ENCODE peak calls at places on chromosomes 3 and 15, in four cellular contexts. A is K562, T is GM12878, O is HepG2. I is an unnamed sample.

GRCh38 chr15:74036271-74037170 is 42.0 kb downstream of the PML start:
- DNase-seq in A (peak), T (no peak), O (peak), I (peak)

GRCh38 chr3:44596631-44597030 is 11.9 kb downstream of the ZNF660 start:
- DNase-seq in A (no peak), T (no peak), O (no peak), I (no peak)

GRCh38 chr3:14788644-14789043 is 30.1 kb upstream of the FGD5 start:
- DNase-seq in A (peak), T (no peak), O (no peak), I (no peak)

GRCh38 chr3:150975096-150975991 is 2.8 kb upstream of the CLRN1 start:
- DNase-seq in A (no peak), T (no peak), O (no peak), I (no peak)

GRCh38 chr3:177760803-177761202 is 563.5 kb upstream of the TBL1XR1 start:
- DNase-seq in A (no peak), T (no peak), O (no peak), I (no peak)

GRCh38 chr3:53835257-53835656 is 11.0 kb downstream of the CHDH start:
- DNase-seq in A (no peak), T (no peak), O (no peak), I (no peak)

GRCh38 chr3:152909180-152909883 is 74.4 kb downstream of the P2RY1 start:
- DNase-seq in A (no peak), T (no peak), O (no peak), I (no peak)

GRCh38 chr3:129022114-129022994 is 21.2 kb downstream of the EFCC1 start:
- DNase-seq in A (peak), T (no peak), O (no peak), I (no peak)

GRCh38 chr3:152309535-152310317 is 41.0 kb downstream of the MBNL1 start:
- DNase-seq in A (no peak), T (no peak), O (no peak), I (no peak)

GRCh38 chr3:65006300-65006739 is 318.5 kb upstream of the ADAMTS9 start:
- DNase-seq in A (no peak), T (no peak), O (no peak), I (no peak)

GRCh38 chr3:113736548-113737089 is 9.4 kb downstream of the NAA50 start:
- DNase-seq in A (no peak), T (peak), O (peak), I (peak)

GRCh38 chr15:64532921-64533320 is 72.5 kb downstream of the ZNF609 start:
- DNase-seq in A (no peak), T (no peak), O (no peak), I (no peak)

GRCh38 chr15:64772488-64772887 is 2.9 kb downstream of the RBPMS2 start:
- DNase-seq in A (no peak), T (no peak), O (no peak), I (no peak)

GRCh38 chr3:87801409-87801808 is 257.4 kb downstream of the CGGBP1 start:
- DNase-seq in A (no peak), T (no peak), O (no peak), I (no peak)

GRCh38 chr3:134320749-134321148 is 53.5 kb downstream of the AMOTL2 start:
- DNase-seq in A (no peak), T (no peak), O (no peak), I (no peak)

GRCh38 chr3:188706176-188706575 is 465.6 kb upstream of the TPRG1 start:
- DNase-seq in A (no peak), T (no peak), O (no peak), I (no peak)

GRCh38 chr15:62068071-62068786 is 1.5 kb downstream of the C2CD4A start:
- DNase-seq in A (peak), T (no peak), O (peak), I (peak)

GRCh38 chr3:78430741-78431140 is 1337.1 kb downstream of the ROBO1 start:
- DNase-seq in A (no peak), T (no peak), O (no peak), I (no peak)

GRCh38 chr3:171875923-171876412 is 32.8 kb downstream of the TMEM212 start:
- DNase-seq in A (no peak), T (no peak), O (peak), I (no peak)

GRCh38 chr3:171874879-171875278 is 31.7 kb downstream of the TMEM212 start:
- DNase-seq in A (no peak), T (no peak), O (no peak), I (no peak)

GRCh38 chr3:171878441-171879225 is 35.5 kb downstream of the TMEM212 start:
- DNase-seq in A (no peak), T (no peak), O (peak), I (peak)

GRCh38 chr3:171874251-171874679 is 31.1 kb downstream of the TMEM212 start:
- DNase-seq in A (no peak), T (no peak), O (peak), I (peak)

GRCh38 chr3:171876651-171877272 is 33.6 kb downstream of the TMEM212 start:
- DNase-seq in A (no peak), T (no peak), O (no peak), I (no peak)
- TF ChIP-seq BHLHE40 in A (no peak), T (no peak), O (no peak), I (no peak)

GRCh38 chr3:159586587-159587202 is 401.9 kb upstream of the IL12A start:
- DNase-seq in A (no peak), T (no peak), O (peak), I (peak)
- TF ChIP-seq TARDBP in A (no peak), T (no peak), O (no peak), I (no peak)

GRCh38 chr15:41011055-41011815 is 58.0 kb downstream of the CHAC1 start:
- DNase-seq in A (no peak), T (no peak), O (no peak), I (no peak)
- TF ChIP-seq BHLHE40 in A (no peak), T (no peak), O (no peak), I (no peak)

DNA sequence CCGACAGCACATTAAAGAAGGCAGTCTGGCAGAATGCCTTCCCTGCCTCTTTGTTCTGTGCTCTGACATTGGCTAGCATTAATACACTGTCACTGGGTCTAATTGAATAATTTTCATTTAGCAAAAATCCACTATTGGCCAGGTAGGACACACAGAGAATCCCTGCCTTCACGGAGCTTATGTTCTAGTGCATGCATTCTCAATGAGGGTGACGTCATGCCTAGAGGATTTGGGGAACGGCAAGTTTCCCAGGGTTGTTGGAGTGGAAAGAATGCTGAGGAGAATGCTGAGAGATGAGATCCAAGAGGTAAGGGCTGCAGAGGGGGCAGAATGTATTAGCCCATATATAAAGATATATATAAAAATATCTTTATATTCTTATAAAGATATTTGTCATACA is 284.7 kb downstream of the ERC2 start:
- DNase-seq in A (no peak), T (no peak), O (no peak), I (no peak)
- TF ChIP-seq TARDBP in A (no peak), T (no peak), O (no peak), I (no peak)

DNA sequence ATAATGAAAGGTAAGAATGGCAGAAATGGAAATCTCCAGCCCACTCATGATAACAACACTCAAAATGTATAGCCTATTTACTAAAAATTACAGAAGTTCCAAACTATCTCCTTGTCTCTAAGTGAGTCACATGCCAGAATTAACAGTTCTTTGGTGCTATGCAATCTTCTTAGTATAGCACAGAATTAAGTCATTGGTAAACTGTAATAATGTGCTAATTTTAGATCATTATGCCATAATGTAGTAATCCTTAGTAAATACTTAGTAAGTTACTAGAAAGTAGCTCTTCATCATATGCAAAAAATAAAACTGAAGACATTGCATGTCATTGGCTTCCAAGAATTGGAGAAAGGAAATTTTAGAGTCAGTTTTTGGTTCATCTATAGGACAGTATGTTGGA is 39.9 kb upstream of the CD47 start:
- DNase-seq in A (no peak), T (no peak), O (no peak), I (no peak)
- TF ChIP-seq BHLHE40 in A (no peak), T (no peak), O (no peak), I (no peak)

GRCh38 chr3:140505256-140505655 is 172.6 kb upstream of the TRIM42 start:
- DNase-seq in A (no peak), T (peak), O (no peak), I (no peak)
- TF ChIP-seq TARDBP in A (no peak), T (no peak), O (no peak), I (no peak)

DNA sequence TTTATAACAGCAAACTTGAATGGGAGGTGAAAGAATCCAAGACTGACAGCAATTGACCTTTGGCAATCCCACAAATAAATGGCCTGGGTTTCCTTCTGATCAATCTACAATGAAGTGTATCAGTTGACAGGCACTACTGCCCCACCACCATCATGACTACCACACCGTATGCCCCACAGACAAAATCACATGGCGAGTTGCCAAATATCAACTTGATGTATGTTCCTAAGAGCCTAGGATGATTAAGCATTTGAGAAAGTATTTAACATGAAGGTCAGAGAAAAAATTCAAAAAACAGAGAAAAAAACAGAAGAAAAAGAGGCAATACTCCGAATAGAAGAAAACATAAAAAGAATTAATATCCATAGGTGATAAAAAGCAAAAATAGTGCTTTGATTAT is 215.9 kb upstream of the STAC start:
- DNase-seq in A (no peak), T (no peak), O (no peak), I (no peak)
- TF ChIP-seq BHLHE40 in A (no peak), T (no peak), O (no peak), I (no peak)

DNA sequence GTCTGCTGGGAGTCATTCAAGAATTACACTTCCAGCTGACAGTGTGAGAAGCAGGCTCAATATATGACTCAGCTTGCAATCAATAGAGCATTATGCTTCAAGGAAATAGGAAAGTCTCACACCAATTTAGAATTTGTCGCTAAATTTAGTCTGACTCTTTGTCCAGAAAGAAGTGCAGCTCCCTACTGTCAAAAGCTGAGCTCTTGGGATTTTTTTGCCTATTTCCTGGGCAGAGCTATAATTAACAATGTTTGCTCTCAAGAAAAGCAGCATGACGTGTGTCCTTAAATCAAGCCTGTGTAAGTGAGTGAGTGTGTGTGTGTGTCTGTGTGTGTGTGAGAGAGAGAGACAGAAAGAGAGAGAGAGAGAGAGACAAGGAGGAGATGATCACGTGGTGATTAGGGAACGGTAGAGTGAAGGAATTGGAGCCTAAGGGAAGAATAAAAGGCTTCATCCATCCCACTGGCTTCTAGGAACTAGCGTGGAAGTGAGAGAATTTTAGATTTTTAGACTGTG is 16.4 kb upstream of the SLC35G2 start:
- DNase-seq in A (no peak), T (no peak), O (no peak), I (no peak)
- TF ChIP-seq TARDBP in A (no peak), T (no peak), O (no peak), I (no peak)

DNA sequence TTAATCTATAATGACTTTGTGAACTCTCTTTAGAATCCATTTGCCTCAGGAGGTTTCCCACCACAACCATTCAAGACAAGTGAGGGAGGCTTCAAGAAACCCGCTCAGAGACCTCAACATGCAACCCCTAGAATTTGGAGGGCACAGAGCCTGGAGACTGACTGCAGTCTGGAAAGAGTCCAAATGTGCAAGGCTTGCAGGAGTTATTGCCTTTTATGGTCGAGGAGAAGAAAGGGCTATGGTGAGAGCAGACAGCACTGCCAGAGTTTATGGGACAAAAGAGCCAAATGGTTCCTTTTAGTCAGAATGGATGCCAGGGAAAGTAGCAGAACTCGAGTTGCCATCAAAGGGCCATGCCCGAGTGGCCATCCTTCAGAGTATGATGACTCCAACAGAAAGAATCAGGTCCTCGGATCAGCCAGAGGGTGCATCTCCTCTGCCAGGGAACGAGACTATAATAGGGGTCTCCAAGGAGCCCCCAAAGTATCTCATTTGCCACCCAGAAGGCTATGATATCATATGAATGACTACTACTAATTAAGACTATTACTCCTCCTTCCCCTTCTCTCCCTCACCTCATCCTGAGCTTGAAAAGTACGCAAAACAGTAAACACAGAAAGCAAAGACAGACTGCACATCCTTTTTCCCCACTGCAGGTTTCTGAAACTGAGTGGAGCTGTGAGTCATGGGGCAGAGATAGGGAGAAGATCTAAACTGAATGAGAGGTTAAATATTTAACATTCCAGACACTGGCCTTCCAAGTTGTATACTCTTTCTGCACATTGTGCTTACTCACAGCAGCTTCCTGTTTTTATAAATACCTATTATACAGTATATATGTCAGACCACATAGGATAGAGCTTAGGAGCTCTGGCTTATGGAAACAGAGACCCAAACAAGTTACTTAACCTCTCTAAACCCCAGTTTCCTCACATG is 33.9 kb upstream of the TMCO5A start:
- DNase-seq in A (no peak), T (no peak), O (no peak), I (no peak)
- TF ChIP-seq BHLHE40 in A (no peak), T (no peak), O (no peak), I (no peak)